ENCODE peak calls at places on chromosomes 5 and 9, in six cellular contexts. One of them, this sample, is unnamed.

GRCh38 chr5:74063821-74064598 is 438.0 kb downstream of the ARHGEF28 start:
- DNase-seq in Caco-2: no peak
- DNase-seq in foreskin fibroblast: peak; percentile 72
- DNase-seq in SK-N-SH: no peak
- DNase-seq in upper lobe of right lung: no peak
- DNase-seq in H1: no peak
- DNase-seq in this sample: peak; percentile 84

GRCh38 chr9:89410709-89411111 is 87.2 kb downstream of the SEMA4D start:
- DNase-seq in Caco-2: no peak
- DNase-seq in foreskin fibroblast: no peak
- DNase-seq in SK-N-SH: no peak
- DNase-seq in upper lobe of right lung: no peak
- DNase-seq in H1: no peak
- DNase-seq in this sample: no peak

GRCh38 chr5:75214928-75215327 is 21.8 kb downstream of the ANKRD31 start:
- DNase-seq in Caco-2: peak; percentile 56
- DNase-seq in foreskin fibroblast: no peak
- DNase-seq in SK-N-SH: no peak
- DNase-seq in upper lobe of right lung: no peak
- DNase-seq in H1: no peak
- DNase-seq in this sample: no peak

GRCh38 chr9:108620767-108621166 is 235.0 kb downstream of the ACTL7B start:
- DNase-seq in Caco-2: no peak
- DNase-seq in foreskin fibroblast: peak; percentile 58
- DNase-seq in SK-N-SH: no peak
- DNase-seq in upper lobe of right lung: no peak
- DNase-seq in H1: no peak
- DNase-seq in this sample: peak; percentile 31

GRCh38 chr5:59380350-59380951 is 513.1 kb downstream of the PDE4D start:
- DNase-seq in Caco-2: peak; percentile 50
- DNase-seq in foreskin fibroblast: peak; percentile 81
- DNase-seq in SK-N-SH: peak; percentile 28
- DNase-seq in upper lobe of right lung: no peak
- DNase-seq in H1: no peak
- DNase-seq in this sample: peak; percentile 79

GRCh38 chr9:81622471-81623245 is 66.7 kb downstream of the TLE1 start:
- DNase-seq in Caco-2: no peak
- DNase-seq in foreskin fibroblast: no peak
- DNase-seq in SK-N-SH: no peak
- DNase-seq in upper lobe of right lung: no peak
- DNase-seq in H1: no peak
- DNase-seq in this sample: no peak

GRCh38 chr5:109694451-109694891 is 4.7 kb downstream of the MAN2A1 start:
- DNase-seq in Caco-2: no peak
- DNase-seq in foreskin fibroblast: no peak
- DNase-seq in SK-N-SH: no peak
- DNase-seq in upper lobe of right lung: no peak
- DNase-seq in H1: no peak
- DNase-seq in this sample: no peak

GRCh38 chr9:32955655-32956478 is 45.6 kb downstream of the APTX start:
- DNase-seq in Caco-2: no peak
- DNase-seq in foreskin fibroblast: peak; percentile 32
- DNase-seq in SK-N-SH: peak; percentile 25
- DNase-seq in upper lobe of right lung: no peak
- DNase-seq in H1: no peak
- DNase-seq in this sample: no peak

GRCh38 chr5:9398227-9398626 is 147.6 kb downstream of the SEMA5A start:
- DNase-seq in Caco-2: no peak
- DNase-seq in foreskin fibroblast: no peak
- DNase-seq in SK-N-SH: no peak
- DNase-seq in upper lobe of right lung: no peak
- DNase-seq in H1: no peak
- DNase-seq in this sample: no peak

DNA sequence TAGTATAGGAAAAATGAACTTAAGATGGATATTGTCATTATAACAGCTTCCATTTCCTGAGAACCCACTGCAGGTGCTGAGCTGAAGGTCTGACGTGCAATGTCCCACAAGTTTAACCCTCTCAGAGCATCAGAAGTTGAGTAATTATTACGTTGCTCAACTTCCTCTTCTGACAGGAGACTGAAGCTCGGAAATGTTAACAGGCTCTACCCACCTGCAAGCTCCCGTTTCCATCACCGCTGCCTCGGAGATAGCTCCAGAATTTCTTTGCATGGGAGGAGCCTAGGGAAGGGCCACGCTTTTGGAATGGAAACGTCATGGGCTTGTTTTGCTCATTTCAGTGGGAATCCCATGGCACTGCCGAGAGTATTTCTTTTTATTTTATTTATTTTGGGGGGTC is 1.0 kb upstream of the NTMT1 start:
- DNase-seq in Caco-2: no peak
- DNase-seq in foreskin fibroblast: no peak
- DNase-seq in SK-N-SH: no peak
- DNase-seq in upper lobe of right lung: no peak
- DNase-seq in H1: no peak
- DNase-seq in this sample: no peak
- H3K4me3 ChIP-seq in Caco-2: peak overlapping the region; percentile 56
- H3K4me3 ChIP-seq in foreskin fibroblast: no peak overlapping the region
- H3K4me3 ChIP-seq in SK-N-SH: no peak overlapping the region
- H3K4me3 ChIP-seq in upper lobe of right lung: peak overlapping the region; percentile 93
- H3K4me3 ChIP-seq in H1: no peak overlapping the region
- H3K4me3 ChIP-seq in this sample: no peak overlapping the region

GRCh38 chr5:42653705-42654104 is 102.9 kb upstream of the CCDC152 start:
- DNase-seq in Caco-2: no peak
- DNase-seq in foreskin fibroblast: no peak
- DNase-seq in SK-N-SH: no peak
- DNase-seq in upper lobe of right lung: no peak
- DNase-seq in H1: no peak
- DNase-seq in this sample: no peak

GRCh38 chr5:42654645-42655044 is 102.0 kb upstream of the CCDC152 start:
- DNase-seq in Caco-2: no peak
- DNase-seq in foreskin fibroblast: no peak
- DNase-seq in SK-N-SH: no peak
- DNase-seq in upper lobe of right lung: no peak
- DNase-seq in H1: no peak
- DNase-seq in this sample: no peak

GRCh38 chr5:42655982-42656660 is 100.5 kb upstream of the CCDC152 start:
- DNase-seq in Caco-2: no peak
- DNase-seq in foreskin fibroblast: peak; percentile 50
- DNase-seq in SK-N-SH: no peak
- DNase-seq in upper lobe of right lung: no peak
- DNase-seq in H1: no peak
- DNase-seq in this sample: no peak

GRCh38 chr5:42656661-42657035 is 100.0 kb upstream of the CCDC152 start:
- DNase-seq in Caco-2: no peak
- DNase-seq in foreskin fibroblast: peak; percentile 20
- DNase-seq in SK-N-SH: no peak
- DNase-seq in upper lobe of right lung: no peak
- DNase-seq in H1: no peak
- DNase-seq in this sample: no peak
- TF ChIP-seq CTCF in Caco-2: no peak
- TF ChIP-seq CTCF in foreskin fibroblast: no peak
- TF ChIP-seq CTCF in SK-N-SH: peak; percentile 38
- TF ChIP-seq CTCF in upper lobe of right lung: peak; percentile 28
- TF ChIP-seq CTCF in H1: no peak
- TF ChIP-seq CTCF in this sample: peak; percentile 2

GRCh38 chr5:161547573-161548471 is 1.3 kb upstream of the GABRB2 start:
- DNase-seq in Caco-2: no peak
- DNase-seq in foreskin fibroblast: no peak
- DNase-seq in SK-N-SH: peak; percentile 44
- DNase-seq in upper lobe of right lung: no peak
- DNase-seq in H1: no peak
- DNase-seq in this sample: no peak

GRCh38 chr5:161545701-161546462 is 643 bp downstream of the GABRB2 start:
- DNase-seq in Caco-2: no peak
- DNase-seq in foreskin fibroblast: no peak
- DNase-seq in SK-N-SH: no peak
- DNase-seq in upper lobe of right lung: no peak
- DNase-seq in H1: no peak
- DNase-seq in this sample: no peak

GRCh38 chr5:161544350-161544765 is 2.2 kb downstream of the GABRB2 start:
- DNase-seq in Caco-2: peak; percentile 57
- DNase-seq in foreskin fibroblast: peak; percentile 5
- DNase-seq in SK-N-SH: peak; percentile 61
- DNase-seq in upper lobe of right lung: no peak
- DNase-seq in H1: no peak
- DNase-seq in this sample: peak; percentile 39

GRCh38 chr5:161548472-161549094 is 2.1 kb upstream of the GABRB2 start:
- DNase-seq in Caco-2: no peak
- DNase-seq in foreskin fibroblast: no peak
- DNase-seq in SK-N-SH: peak; percentile 14
- DNase-seq in upper lobe of right lung: no peak
- DNase-seq in H1: no peak
- DNase-seq in this sample: no peak

DNA sequence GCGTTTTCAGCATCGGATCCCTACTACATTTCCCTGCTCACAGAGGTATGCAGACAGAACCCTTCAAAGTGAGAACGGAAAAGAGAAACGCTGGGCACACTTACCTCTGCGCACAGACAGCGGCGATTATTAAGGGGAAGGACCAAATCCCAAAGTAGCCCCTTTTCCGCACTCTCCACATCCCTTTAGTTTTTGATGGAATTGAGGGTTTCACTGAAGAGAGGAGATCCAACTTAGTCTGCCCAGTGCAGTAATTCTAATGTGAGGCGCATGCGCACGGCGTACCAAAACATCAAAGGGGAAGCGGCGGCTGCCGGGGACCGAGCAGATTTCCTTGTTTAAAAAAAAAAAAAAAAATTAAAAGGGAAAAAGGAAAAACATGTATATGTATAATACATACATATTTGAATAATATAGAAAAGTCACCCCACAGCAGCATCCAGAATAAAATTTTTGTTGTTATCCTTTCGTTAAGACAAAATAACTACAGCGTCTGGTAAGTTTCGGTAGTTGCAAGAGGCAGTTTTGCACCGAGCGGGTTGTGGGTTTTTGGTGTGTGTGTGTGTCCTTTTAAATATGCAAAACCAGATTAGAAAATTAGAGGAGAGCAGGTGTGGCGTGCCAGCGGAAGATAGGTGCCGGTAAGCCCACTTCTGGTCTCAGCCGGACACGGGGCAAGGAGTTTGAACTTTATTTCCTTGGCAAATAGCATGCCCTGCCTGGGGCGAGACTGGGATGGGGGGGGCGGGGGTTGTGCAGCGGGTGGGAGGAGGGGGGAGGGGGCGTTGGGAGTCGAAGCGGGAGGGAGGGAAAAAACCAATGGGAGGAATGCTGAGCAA is at the start of gene GABRB2:
- DNase-seq in Caco-2: peak; percentile 48
- DNase-seq in foreskin fibroblast: peak; percentile 22
- DNase-seq in SK-N-SH: peak; percentile 65
- DNase-seq in upper lobe of right lung: peak; percentile 78
- DNase-seq in H1: no peak
- DNase-seq in this sample: peak; percentile 5
- H3K4me3 ChIP-seq in Caco-2: peak within 1 kb of the TSS; percentile 27
- H3K4me3 ChIP-seq in foreskin fibroblast: peak within 1 kb of the TSS; percentile 41
- H3K4me3 ChIP-seq in SK-N-SH: peak within 1 kb of the TSS; percentile 47
- H3K4me3 ChIP-seq in upper lobe of right lung: peak within 1 kb of the TSS; percentile 49
- H3K4me3 ChIP-seq in H1: peak within 1 kb of the TSS; percentile 55
- H3K4me3 ChIP-seq in this sample: peak within 1 kb of the TSS; percentile 54

DNA sequence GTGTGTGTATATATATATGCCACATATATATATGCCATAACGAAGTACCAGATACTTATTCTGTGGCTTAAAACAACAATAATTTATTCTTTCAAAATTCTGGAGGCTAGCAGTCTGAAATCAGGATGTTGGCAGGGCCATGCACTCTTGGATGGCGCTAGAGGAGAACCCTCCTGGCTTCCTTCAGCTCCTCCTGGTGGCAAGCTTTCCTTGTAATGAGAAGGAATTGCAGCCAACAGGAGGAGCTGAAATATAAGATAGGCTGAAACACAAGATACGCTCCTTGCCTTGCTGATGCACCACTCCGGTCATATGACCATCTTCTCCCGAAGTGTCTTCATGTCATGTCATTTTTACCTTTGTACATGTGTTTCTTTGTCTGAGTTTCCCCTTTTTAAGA is 368.1 kb upstream of the CTNND2 start:
- DNase-seq in Caco-2: peak; percentile 41
- DNase-seq in foreskin fibroblast: no peak
- DNase-seq in SK-N-SH: no peak
- DNase-seq in upper lobe of right lung: no peak
- DNase-seq in H1: peak; percentile 19
- DNase-seq in this sample: no peak
- TF ChIP-seq CTCF in Caco-2: no peak
- TF ChIP-seq CTCF in foreskin fibroblast: no peak
- TF ChIP-seq CTCF in SK-N-SH: no peak
- TF ChIP-seq CTCF in upper lobe of right lung: no peak
- TF ChIP-seq CTCF in H1: peak; percentile 98
- TF ChIP-seq CTCF in this sample: no peak